ENCODE peak calls at places on chromosome 14, in seven cellular contexts. P is nephron progenitor cell; M is endodermal cell; K is A549; T is stimulated activated naive CD8-positive, alpha-beta T cell treated with anti-CD3 and anti-CD28 coated beads, Interleukin-15, Interleukin-2, amounts not matched to agents 100 U/mL and 50 U/mL, for 24 hours; H is breast epithelium; F is NCI-H524. Y is an unnamed sample.

GRCh38 chr14:41868396-41868795 is 261.7 kb downstream of the LRFN5 start:
- DNase-seq in P (no peak), M (no peak), K (no peak), T (no peak), H (no peak), F (no peak), Y (no peak)

GRCh38 chr14:105216490-105217247 is 31.7 kb upstream of the BTBD6 start:
- DNase-seq in P (no peak), M (no peak), K (no peak), T (no peak), H (no peak), F (no peak), Y (no peak)

GRCh38 chr14:71607056-71607455 is 325.2 kb upstream of the RGS6 start:
- DNase-seq in P (no peak), M (no peak), K (no peak), T (no peak), H (no peak), F (no peak), Y (no peak)

GRCh38 chr14:101330416-101331140 is 230.7 kb upstream of the DIO3 start:
- DNase-seq in P (no peak), M (no peak), K (no peak), T (no peak), H (no peak), F (no peak), Y (no peak)

GRCh38 chr14:99605299-99605961 is 1.4 kb upstream of the CCDC85C start:
- DNase-seq in P (peak), M (peak), K (peak), T (peak), H (peak), F (peak), Y (peak)

GRCh38 chr14:59253527-59253926 is 65.1 kb downstream of the DAAM1 start:
- DNase-seq in P (no peak), M (no peak), K (no peak), T (no peak), H (no peak), F (no peak), Y (no peak)

GRCh38 chr14:36845346-36846042 is 183.8 kb downstream of the PAX9 start:
- DNase-seq in P (no peak), M (no peak), K (no peak), T (no peak), H (no peak), F (no peak), Y (no peak)

GRCh38 chr14:69518341-69519101 is 34.0 kb downstream of the PLEKHD1 start:
- DNase-seq in P (no peak), M (no peak), K (no peak), T (no peak), H (no peak), F (peak), Y (no peak)

GRCh38 chr14:104933721-104934379 is 9.2 kb downstream of the PLD4 start:
- DNase-seq in P (no peak), M (peak), K (no peak), T (no peak), H (no peak), F (no peak), Y (no peak)

GRCh38 chr14:100386846-100387245 is 63.7 kb downstream of the SLC25A47 start:
- DNase-seq in P (no peak), M (no peak), K (no peak), T (no peak), H (no peak), F (no peak), Y (no peak)

GRCh38 chr14:67514203-67514607 is 18.9 kb upstream of the PLEKHH1 start:
- DNase-seq in P (no peak), M (no peak), K (no peak), T (no peak), H (peak), F (no peak), Y (no peak)

GRCh38 chr14:78254911-78255431 is 84.8 kb downstream of the NRXN3 start:
- DNase-seq in P (no peak), M (no peak), K (no peak), T (peak), H (no peak), F (no peak), Y (no peak)

GRCh38 chr14:23103581-23103980 is 1.2 kb downstream of the CIROP start:
- DNase-seq in P (no peak), M (no peak), K (no peak), T (no peak), H (no peak), F (no peak), Y (no peak)

GRCh38 chr14:100432652-100433427 is 109.7 kb downstream of the SLC25A47 start:
- DNase-seq in P (no peak), M (peak), K (no peak), T (no peak), H (no peak), F (no peak), Y (no peak)

GRCh38 chr14:49512147-49512551 is 74.0 kb downstream of the RPS29 start:
- DNase-seq in P (no peak), M (no peak), K (no peak), T (no peak), H (no peak), F (no peak), Y (no peak)

GRCh38 chr14:43872222-43872621 is 634.9 kb downstream of the FSCB start:
- DNase-seq in P (no peak), M (peak), K (no peak), T (no peak), H (no peak), F (no peak), Y (no peak)

GRCh38 chr14:65926504-65926903 is 514.0 kb downstream of the FUT8 start:
- DNase-seq in P (no peak), M (peak), K (no peak), T (no peak), H (no peak), F (no peak), Y (no peak)

GRCh38 chr14:31137214-31137889 is 70.2 kb downstream of the HECTD1 start:
- DNase-seq in P (no peak), M (no peak), K (no peak), T (no peak), H (no peak), F (no peak), Y (no peak)

GRCh38 chr14:65224799-65225198 is 122.5 kb upstream of the MAX start:
- DNase-seq in P (no peak), M (no peak), K (no peak), T (no peak), H (no peak), F (peak), Y (no peak)

GRCh38 chr14:82667501-82667900 is 1133.8 kb upstream of the SEL1L start:
- DNase-seq in P (no peak), M (no peak), K (no peak), T (no peak), H (no peak), F (no peak), Y (no peak)

GRCh38 chr14:30443368-30444007 is 115.5 kb upstream of the G2E3 start:
- DNase-seq in P (no peak), M (no peak), K (peak), T (no peak), H (no peak), F (peak), Y (no peak)

GRCh38 chr14:67343601-67344230 is 15.9 kb downstream of the ATP6V1D start:
- DNase-seq in P (no peak), M (no peak), K (no peak), T (no peak), H (no peak), F (no peak), Y (no peak)

GRCh38 chr14:95173518-95173917 is 16.2 kb upstream of the DICER1 start:
- DNase-seq in P (no peak), M (no peak), K (no peak), T (no peak), H (no peak), F (no peak), Y (no peak)

GRCh38 chr14:41362134-41362533 is 244.5 kb upstream of the LRFN5 start:
- DNase-seq in P (no peak), M (no peak), K (no peak), T (no peak), H (no peak), F (no peak), Y (no peak)

Y was measured in NCI-H510A.